ENCODE peak calls at places on chromosomes 4 and X, in seven cellular contexts. F is NCI-H345, E is ureter, Q is dermis blood vessel endothelial cell, W is kidney, D is cardiac muscle cell, S is A673. J is an unnamed sample.

GRCh38 chr4:6779667-6780565 is 2.6 kb upstream of the KIAA0232 start:
- DNase-seq in F (peak; percentile 71), E (no peak), Q (no peak), W (no peak), D (peak; percentile 29), S (peak; percentile 66), J (no peak)

GRCh38 chr4:24477919-24478318 is 106.4 kb downstream of the DHX15 start:
- DNase-seq in F (no peak), E (no peak), Q (peak; percentile 63), W (no peak), D (peak; percentile 12), S (peak; percentile 68), J (no peak)

GRCh38 chr4:177441061-177441802 is 1.0 kb downstream of the AGA start:
- DNase-seq in F (peak; percentile 8), E (no peak), Q (no peak), W (no peak), D (no peak), S (peak; percentile 60), J (no peak)

GRCh38 chr4:17662694-17663093 is 48.3 kb downstream of the MED28 start:
- DNase-seq in F (no peak), E (no peak), Q (no peak), W (no peak), D (no peak), S (no peak), J (no peak)

GRCh38 chr4:138919094-138919936 is 96.3 kb upstream of the NOCT start:
- DNase-seq in F (peak; percentile 84), E (peak; percentile 74), Q (peak; percentile 87), W (peak; percentile 84), D (peak; percentile 72), S (peak; percentile 87), J (peak; percentile 12)

GRCh38 chrX:106243376-106243775 is 75.3 kb downstream of the PWWP3B start:
- DNase-seq in F (no peak), E (no peak), Q (no peak), W (no peak), D (no peak), S (no peak), J (no peak)

GRCh38 chr4:180635276-180635675 is 1607.9 kb upstream of the TENM3 start:
- DNase-seq in F (no peak), E (no peak), Q (no peak), W (no peak), D (no peak), S (no peak), J (no peak)

GRCh38 chr4:101355767-101356702 is 8.7 kb upstream of the PPP3CA start:
- DNase-seq in F (no peak), E (no peak), Q (peak; percentile 85), W (no peak), D (no peak), S (no peak), J (no peak)

GRCh38 chr4:76233534-76233933 is 18.0 kb upstream of the FAM47E start:
- DNase-seq in F (no peak), E (no peak), Q (no peak), W (no peak), D (no peak), S (no peak), J (no peak)

GRCh38 chr4:35100932-35101331 is 1143.4 kb downstream of the ARAP2 start:
- DNase-seq in F (no peak), E (no peak), Q (no peak), W (peak; percentile 48), D (no peak), S (no peak), J (no peak)

GRCh38 chr4:39932776-39933402 is 44.8 kb downstream of the PDS5A start:
- DNase-seq in F (no peak), E (no peak), Q (no peak), W (no peak), D (no peak), S (no peak), J (no peak)

GRCh38 chr4:74540193-74540592 is 95.3 kb downstream of the AREG start:
- DNase-seq in F (no peak), E (no peak), Q (no peak), W (no peak), D (no peak), S (no peak), J (no peak)

GRCh38 chrX:155115174-155115830 is 44.0 kb downstream of the BRCC3 start:
- DNase-seq in F (no peak), E (no peak), Q (no peak), W (no peak), D (no peak), S (no peak), J (no peak)

GRCh38 chrX:38052096-38052495 is 45.7 kb downstream of the SYTL5 start:
- DNase-seq in F (no peak), E (no peak), Q (peak; percentile 14), W (no peak), D (no peak), S (peak; percentile 67), J (no peak)

GRCh38 chr4:57148177-57148576 is 38.0 kb upstream of the IGFBP7 start:
- DNase-seq in F (no peak), E (no peak), Q (no peak), W (no peak), D (no peak), S (no peak), J (no peak)

GRCh38 chr4:11548529-11549176 is 120.0 kb upstream of the HS3ST1 start:
- DNase-seq in F (no peak), E (no peak), Q (peak; percentile 74), W (no peak), D (peak; percentile 41), S (no peak), J (no peak)

GRCh38 chrX:119063428-119063827 is 9.4 kb upstream of the CT47C1 start:
- DNase-seq in F (no peak), E (no peak), Q (no peak), W (no peak), D (no peak), S (no peak), J (no peak)

GRCh38 chr4:127732623-127733199 is 2.5 kb downstream of the SLC25A31 start:
- DNase-seq in F (peak; percentile 28), E (no peak), Q (peak; percentile 65), W (no peak), D (peak; percentile 52), S (peak; percentile 65), J (no peak)

GRCh38 chr4:1459664-1460511 is 53.6 kb upstream of the NKX1-1 start:
- DNase-seq in F (no peak), E (no peak), Q (no peak), W (peak; percentile 64), D (no peak), S (no peak), J (no peak)

GRCh38 chr4:43587746-43588145 is 695.2 kb downstream of the GRXCR1 start:
- DNase-seq in F (no peak), E (no peak), Q (no peak), W (no peak), D (no peak), S (no peak), J (no peak)

GRCh38 chr4:158906073-158906472 is 137.2 kb downstream of the FNIP2 start:
- DNase-seq in F (no peak), E (no peak), Q (no peak), W (no peak), D (no peak), S (no peak), J (no peak)

GRCh38 chr4:5964030-5964429 is 54.2 kb downstream of the C4orf50 start:
- DNase-seq in F (no peak), E (no peak), Q (no peak), W (no peak), D (no peak), S (no peak), J (no peak)

GRCh38 chr4:100314057-100314456 is 123.8 kb upstream of the DDIT4L start:
- DNase-seq in F (no peak), E (no peak), Q (peak; percentile 60), W (no peak), D (peak; percentile 22), S (no peak), J (no peak)

GRCh38 chr4:113584407-113585150 is 177.0 kb downstream of the CAMK2D start:
- DNase-seq in F (no peak), E (no peak), Q (peak; percentile 23), W (no peak), D (peak; percentile 74), S (peak; percentile 91), J (no peak)

GRCh38 chr4:42412251-42412650 is 15.0 kb downstream of the SHISA3 start:
- DNase-seq in F (no peak), E (no peak), Q (peak; percentile 91), W (no peak), D (no peak), S (peak; percentile 43), J (no peak)

GRCh38 chr4:5758741-5759140 is 47.7 kb downstream of the EVC start:
- DNase-seq in F (no peak), E (no peak), Q (peak; percentile 75), W (no peak), D (no peak), S (peak; percentile 39), J (no peak)

GRCh38 chr4:129358571-129358970 is 262.6 kb downstream of the C4orf33 start:
- DNase-seq in F (no peak), E (no peak), Q (peak; percentile 2), W (no peak), D (no peak), S (peak; percentile 13), J (no peak)

GRCh38 chr4:83381173-83381572 is 46.5 kb upstream of the HPSE start:
- DNase-seq in F (no peak), E (no peak), Q (no peak), W (no peak), D (no peak), S (no peak), J (no peak)

GRCh38 chr4:153623491-153623890 is 60.6 kb upstream of the TLR2 start:
- DNase-seq in F (no peak), E (no peak), Q (peak; percentile 63), W (no peak), D (no peak), S (no peak), J (no peak)

GRCh38 chr4:16256343-16256742 is 30.1 kb upstream of the TAPT1 start:
- DNase-seq in F (no peak), E (no peak), Q (no peak), W (peak; percentile 59), D (no peak), S (no peak), J (no peak)

GRCh38 chr4:15533817-15534216 is 64.1 kb downstream of the CC2D2A start:
- DNase-seq in F (no peak), E (no peak), Q (no peak), W (no peak), D (no peak), S (no peak), J (no peak)

GRCh38 chr4:154367659-154368058 is 123.9 kb downstream of the DCHS2 start:
- DNase-seq in F (no peak), E (no peak), Q (no peak), W (no peak), D (no peak), S (no peak), J (no peak)

GRCh38 chrX:35625714-35626113 is 172.4 kb upstream of the MAGEB16 start:
- DNase-seq in F (no peak), E (no peak), Q (no peak), W (no peak), D (no peak), S (no peak), J (no peak)

GRCh38 chr4:74030285-74030684 is 8.2 kb downstream of the CXCL3 start:
- DNase-seq in F (no peak), E (no peak), Q (no peak), W (no peak), D (no peak), S (no peak), J (no peak)

GRCh38 chrX:22674947-22675346 is 324.8 kb upstream of the DDX53 start:
- DNase-seq in F (peak; percentile 28), E (no peak), Q (no peak), W (no peak), D (no peak), S (no peak), J (no peak)

GRCh38 chrX:44432641-44433040 is 89.2 kb upstream of the EFHC2 start:
- DNase-seq in F (no peak), E (no peak), Q (peak; percentile 52), W (no peak), D (no peak), S (peak; percentile 35), J (no peak)

J was measured in activated T-helper 2 cell treated with anti-CD3 and anti-CD28 coated beads, Interferon-gamma antibody, Interleukin-2, Interleukin-4, amounts not matched to agents 10 μg/mL and 5 μg/mL and 100 μg/mL, durations not matched to agents 14 hours and 24 hours and 36 hours.